ENCODE peak calls at places on chromosomes 4 and X, in seven cellular contexts. K is iris pigment epithelial cell, Q is GM18507, H is NT2/D1, L is EH, I is NCI-H2171, D is posterior cingulate gyrus. Y is an unnamed sample.

GRCh38 chr4:145939241-145939640 is 618 bp upstream of the ZNF827 start:
- DNase-seq in K (peak; percentile 42), Q (no peak), H (no peak), L (no peak), I (no peak), D (no peak), Y (no peak)

GRCh38 chr4:37765741-37766140 is 60.7 kb upstream of the PGM2 start:
- DNase-seq in K (no peak), Q (no peak), H (no peak), L (no peak), I (no peak), D (no peak), Y (no peak)

GRCh38 chrX:130715299-130715698 is 187.7 kb downstream of the ENOX2 start:
- DNase-seq in K (peak; percentile 50), Q (no peak), H (no peak), L (peak; percentile 54), I (no peak), D (no peak), Y (no peak)

GRCh38 chr4:3707423-3708102 is 58.6 kb upstream of the ADRA2C start:
- DNase-seq in K (no peak), Q (no peak), H (no peak), L (peak; percentile 3), I (no peak), D (no peak), Y (no peak)

GRCh38 chr4:925771-926500 is 6.2 kb downstream of the GAK start:
- DNase-seq in K (no peak), Q (no peak), H (no peak), L (no peak), I (no peak), D (no peak), Y (no peak)

GRCh38 chr4:187172340-187172761 is 448.7 kb upstream of the FAT1 start:
- DNase-seq in K (peak; percentile 54), Q (no peak), H (no peak), L (peak; percentile 98), I (no peak), D (no peak), Y (no peak)

GRCh38 chr4:1000686-1001260 is 7.6 kb upstream of the SLC26A1 start:
- DNase-seq in K (no peak), Q (no peak), H (no peak), L (no peak), I (no peak), D (no peak), Y (no peak)

GRCh38 chr4:14269824-14270223 is 642.3 kb upstream of the BOD1L1 start:
- DNase-seq in K (no peak), Q (no peak), H (no peak), L (no peak), I (no peak), D (no peak), Y (no peak)

GRCh38 chr4:104524026-104524425 is 29.3 kb upstream of the CXXC4 start:
- DNase-seq in K (no peak), Q (no peak), H (no peak), L (no peak), I (no peak), D (no peak), Y (no peak)

GRCh38 chr4:41072021-41072777 is 142.1 kb downstream of the APBB2 start:
- DNase-seq in K (peak; percentile 16), Q (no peak), H (no peak), L (peak; percentile 47), I (no peak), D (peak; percentile 38), Y (no peak)